ENCODE peak calls at places on chromosomes 12 and 14, in nine cellular contexts. O is NCI-H1092, L is adrenal gland, Z is coronary artery, S is GM19239, H is NB4, P is NCI-H1417, V is NCI-H510A treated with DMSO at 0.1 percent for 48 hours, Y is HT1080. A is an unnamed sample.

GRCh38 chr12:108196319-108196718 is 67.2 kb downstream of the WSCD2 start:
- DNase-seq in Y (no peak), S (no peak), Z (no peak), P (no peak), H (no peak), L (no peak), O (no peak), V (no peak), A (no peak)

GRCh38 chr12:42887657-42888056 is 298.1 kb upstream of the PRICKLE1 start:
- DNase-seq in V (no peak), S (no peak), L (no peak), Y (no peak), Z (no peak), O (no peak), H (no peak), P (peak; percentile 12), A (no peak)

GRCh38 chr12:77537648-77538047 is 293.0 kb upstream of the NAV3 start:
- DNase-seq in Y (no peak), P (no peak), L (no peak), Z (no peak), V (no peak), H (peak; percentile 7), O (no peak), S (no peak), A (no peak)

GRCh38 chr14:105937253-105938054 is 411.1 kb downstream of the TMEM121 start:
- DNase-seq in Z (no peak), S (no peak), H (no peak), L (no peak), V (no peak), O (no peak), Y (no peak), P (no peak), A (no peak)

GRCh38 chr12:79614730-79615129 is 76.0 kb downstream of the PAWR start:
- DNase-seq in S (no peak), H (no peak), O (no peak), V (peak; percentile 45), L (no peak), Z (no peak), P (peak; percentile 17), Y (no peak), A (no peak)

GRCh38 chr12:124041907-124042306 is 68.9 kb downstream of the ZNF664 start:
- DNase-seq in S (no peak), Z (no peak), H (no peak), P (no peak), L (no peak), V (no peak), Y (no peak), O (no peak), A (no peak)

GRCh38 chr14:44204061-44204815 is 302.8 kb downstream of the FSCB start:
- DNase-seq in Z (no peak), L (no peak), Y (no peak), H (no peak), S (no peak), V (no peak), P (no peak), O (no peak), A (no peak)

GRCh38 chr12:108268397-108268796 is 70.7 kb downstream of the CMKLR1 start:
- DNase-seq in S (no peak), H (no peak), P (no peak), Y (no peak), L (no peak), V (no peak), O (no peak), Z (no peak), A (no peak)

GRCh38 chr12:96445743-96446655 is 43.4 kb upstream of the CFAP54 start:
- DNase-seq in Z (no peak), O (no peak), L (peak; percentile 19), V (no peak), H (peak; percentile 73), P (no peak), S (peak; percentile 23), Y (peak; percentile 100), A (no peak)

GRCh38 chr12:64010069-64010686 is 165.7 kb downstream of the SRGAP1 start:
- DNase-seq in Y (peak; percentile 84), P (no peak), Z (no peak), V (no peak), H (no peak), S (peak; percentile 10), O (no peak), L (no peak), A (no peak)

GRCh38 chr14:100604709-100605108 is 17.5 kb upstream of the BEGAIN start:
- DNase-seq in S (no peak), P (no peak), V (no peak), Z (no peak), L (no peak), O (no peak), H (no peak), Y (no peak), A (no peak)

GRCh38 chr14:76710093-76711010 is 50.9 kb upstream of the VASH1 start:
- DNase-seq in L (peak; percentile 63), Z (no peak), H (peak; percentile 60), P (peak; percentile 82), O (peak; percentile 43), S (peak; percentile 27), Y (peak; percentile 18), V (peak; percentile 73), A (peak; percentile 92)

GRCh38 chr12:125983094-125983783 is 918.0 kb downstream of the AACS start:
- DNase-seq in V (peak; percentile 97), H (peak; percentile 8), P (no peak), Y (peak; percentile 17), Z (no peak), S (no peak), O (no peak), L (no peak), A (no peak)

GRCh38 chr14:105411017-105411941 is 8.3 kb upstream of the MTA1 start:
- DNase-seq in O (no peak), L (peak; percentile 49), Y (no peak), V (no peak), P (peak; percentile 81), Z (peak; percentile 72), H (peak; percentile 59), S (peak; percentile 69), A (peak; percentile 50)

GRCh38 chr14:66120402-66120801 is 365.8 kb upstream of the CCDC196 start:
- DNase-seq in S (no peak), H (no peak), Y (no peak), O (no peak), Z (no peak), V (no peak), P (no peak), L (no peak), A (no peak)

GRCh38 chr14:23882884-23883283 is 70.7 kb upstream of the DHRS4 start:
- DNase-seq in H (no peak), P (no peak), V (no peak), O (no peak), Y (no peak), S (no peak), Z (no peak), L (no peak), A (no peak)

GRCh38 chr12:120276734-120277133 is 11.2 kb upstream of the PXN start:
- DNase-seq in V (no peak), Z (no peak), O (no peak), L (no peak), S (no peak), Y (no peak), P (no peak), H (no peak), A (no peak)

GRCh38 chr12:74468401-74468800 is 69.2 kb upstream of the ATXN7L3B start:
- DNase-seq in Y (no peak), L (no peak), Z (no peak), O (no peak), P (no peak), S (no peak), V (no peak), H (no peak), A (no peak)

GRCh38 chr12:107760207-107760816 is 625 bp downstream of the PRDM4 start:
- DNase-seq in L (peak; percentile 38), Y (peak; percentile 27), O (peak; percentile 1), Z (peak; percentile 77), P (peak; percentile 69), V (no peak), S (no peak), H (peak; percentile 61), A (no peak)

GRCh38 chr12:24060089-24060488 is 110.6 kb upstream of the SOX5 start:
- DNase-seq in S (no peak), H (no peak), P (no peak), Y (no peak), V (no peak), L (no peak), Z (no peak), O (no peak), A (no peak)

A was measured in COR-L47.